ENCODE peak calls at places on chromosomes 3 and 15, in four cellular contexts. X, D, L and M are unnamed samples.

GRCh38 chr3:126352476-126353454 is 4.4 kb downstream of the KLF15 start:
- DNase-seq in X (no peak), D (peak; percentile 45), L (peak; percentile 48), M (peak; percentile 63)

GRCh38 chr15:70101459-70102113 is 3.9 kb upstream of the TLE3 start:
- DNase-seq in X (peak; percentile 94), D (peak; percentile 59), L (no peak), M (no peak)

GRCh38 chr15:60079210-60079609 is 75.1 kb downstream of the FOXB1 start:
- DNase-seq in X (no peak), D (no peak), L (no peak), M (no peak)

GRCh38 chr3:7086417-7086816 is 225.5 kb downstream of the GRM7 start:
- DNase-seq in X (no peak), D (no peak), L (no peak), M (no peak)

GRCh38 chr3:136141891-136142290 is 54.2 kb downstream of the MSL2 start:
- DNase-seq in X (peak; percentile 67), D (no peak), L (no peak), M (no peak)

GRCh38 chr3:71542548-71543370 is 40.8 kb downstream of the FOXP1 start:
- DNase-seq in X (peak; percentile 96), D (peak; percentile 68), L (peak; percentile 79), M (peak; percentile 87)

GRCh38 chr3:94066829-94067470 is 4.1 kb downstream of the NSUN3 start:
- DNase-seq in X (no peak), D (no peak), L (no peak), M (no peak)

GRCh38 chr3:121677141-121677540 is 16.4 kb upstream of the HCLS1 start:
- DNase-seq in X (no peak), D (no peak), L (no peak), M (no peak)

GRCh38 chr3:186544281-186544680 is at the start of gene CRYGS:
- DNase-seq in X (peak; percentile 9), D (no peak), L (no peak), M (no peak)

GRCh38 chr15:60020736-60021135 is 16.6 kb downstream of the FOXB1 start:
- DNase-seq in X (peak; percentile 19), D (no peak), L (no peak), M (no peak)

GRCh38 chr15:83248151-83248851 is 36.2 kb downstream of the BNC1 start:
- DNase-seq in X (peak; percentile 47), D (peak; percentile 76), L (no peak), M (no peak)

GRCh38 chr3:39196671-39197446 is 4.5 kb upstream of the XIRP1 start:
- DNase-seq in X (peak; percentile 16), D (no peak), L (no peak), M (no peak)

GRCh38 chr3:58049143-58049785 is 41.0 kb downstream of the FLNB start:
- DNase-seq in X (peak; percentile 96), D (no peak), L (peak; percentile 78), M (peak; percentile 47)

GRCh38 chr3:51813539-51813938 is 34.5 kb upstream of the IQCF6 start:
- DNase-seq in X (no peak), D (no peak), L (no peak), M (no peak)

GRCh38 chr3:156790141-156790540 is 36.0 kb upstream of the LEKR1 start:
- DNase-seq in X (peak; percentile 67), D (no peak), L (no peak), M (no peak)

GRCh38 chr15:58407366-58407765 is 24.4 kb upstream of the LIPC start:
- DNase-seq in X (no peak), D (no peak), L (no peak), M (no peak)

GRCh38 chr15:35170216-35170615 is 85.1 kb upstream of the NANOGP8 start:
- DNase-seq in X (peak; percentile 62), D (no peak), L (no peak), M (no peak)

GRCh38 chr3:135513106-135514063 is 452.1 kb upstream of the PPP2R3A start:
- DNase-seq in X (peak; percentile 64), D (no peak), L (no peak), M (no peak)

GRCh38 chr3:123353852-123354238 is 95.0 kb downstream of the ADCY5 start:
- DNase-seq in X (peak; percentile 71), D (no peak), L (no peak), M (no peak)

GRCh38 chr3:62592408-62592807 is 219.1 kb upstream of the FEZF2 start:
- DNase-seq in X (no peak), D (no peak), L (no peak), M (peak; percentile 35)

GRCh38 chr15:51163843-51164242 is 69.1 kb upstream of the TNFAIP8L3 start:
- DNase-seq in X (no peak), D (no peak), L (no peak), M (no peak)

GRCh38 chr3:39000008-39000450 is 51.7 kb downstream of the SCN11A start:
- DNase-seq in X (peak; percentile 58), D (no peak), L (no peak), M (no peak)

GRCh38 chr3:16848007-16848406 is 36.7 kb upstream of the PLCL2 start:
- DNase-seq in X (no peak), D (no peak), L (no peak), M (no peak)

GRCh38 chr3:43695443-43695842 is 4.7 kb downstream of the ABHD5 start:
- DNase-seq in X (peak; percentile 65), D (no peak), L (no peak), M (no peak)

GRCh38 chr3:186946756-186947375 is 16.5 kb downstream of the ST6GAL1 start:
- DNase-seq in X (no peak), D (no peak), L (no peak), M (no peak)

GRCh38 chr15:70241561-70242320 is 144.0 kb upstream of the TLE3 start:
- DNase-seq in X (no peak), D (no peak), L (peak; percentile 40), M (no peak)

GRCh38 chr3:158631986-158632385 is 12.3 kb upstream of the GFM1 start:
- DNase-seq in X (no peak), D (no peak), L (no peak), M (no peak)

GRCh38 chr3:110995461-110996226 is 76.0 kb upstream of the NECTIN3 start:
- DNase-seq in X (peak; percentile 61), D (no peak), L (no peak), M (no peak)

GRCh38 chr3:42192334-42193200 is 73.4 kb downstream of the CCK start:
- DNase-seq in X (peak; percentile 45), D (no peak), L (no peak), M (no peak)

GRCh38 chr15:95604634-95605036 is 725.9 kb upstream of the NR2F2 start:
- DNase-seq in X (peak; percentile 92), D (peak; percentile 30), L (no peak), M (no peak)

DNA sequence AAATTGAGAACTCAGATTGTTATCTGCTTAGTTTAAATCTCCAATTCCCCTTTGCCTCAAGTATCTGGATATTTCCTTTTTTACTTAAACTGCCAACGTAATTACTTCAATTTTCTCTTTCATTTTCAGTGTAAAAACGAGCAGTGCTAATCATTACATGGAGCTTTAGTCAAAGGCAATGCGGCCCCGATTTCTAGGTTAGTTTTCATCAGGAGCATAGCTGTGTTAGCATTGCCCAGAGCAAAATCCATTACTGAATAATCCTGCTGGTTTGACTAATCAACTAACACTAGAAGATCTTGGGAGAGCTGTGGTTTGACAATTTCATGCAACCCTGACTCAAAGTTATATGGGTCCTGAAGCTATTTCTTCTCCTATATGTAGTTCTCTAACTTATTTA is 46.2 kb downstream of the ZPLD1 start:
- DNase-seq in X (no peak), D (no peak), L (no peak), M (no peak)
- H3K4me3 ChIP-seq in X (no peak overlapping the region), D (no peak overlapping the region), L (peak overlapping the region; percentile 4), M (no peak overlapping the region)

DNA sequence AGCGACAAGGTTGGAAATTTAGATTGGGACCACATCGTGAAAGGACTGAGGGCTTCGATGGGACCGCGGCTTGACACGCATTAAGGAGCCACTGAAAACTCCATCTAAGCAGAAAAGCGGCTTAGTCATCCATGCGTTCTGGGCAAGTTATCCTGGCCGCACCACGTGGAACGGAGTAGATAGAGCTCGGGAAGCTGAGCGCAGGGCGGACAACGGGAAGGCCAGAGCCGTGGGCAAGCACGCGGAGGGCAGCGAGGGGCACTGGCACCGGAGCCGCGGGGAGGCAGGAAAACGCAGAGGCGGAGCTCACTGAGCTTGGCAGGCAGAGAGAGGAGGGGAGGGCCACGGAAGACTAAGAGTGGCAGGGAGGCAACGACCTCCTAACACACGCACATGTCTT is 61.3 kb upstream of the VGLL4 start:
- DNase-seq in X (peak; percentile 56), D (no peak), L (peak; percentile 54), M (no peak)
- H3K4me3 ChIP-seq in X (no peak overlapping the region), D (no peak overlapping the region), L (no peak overlapping the region), M (no peak overlapping the region)

DNA sequence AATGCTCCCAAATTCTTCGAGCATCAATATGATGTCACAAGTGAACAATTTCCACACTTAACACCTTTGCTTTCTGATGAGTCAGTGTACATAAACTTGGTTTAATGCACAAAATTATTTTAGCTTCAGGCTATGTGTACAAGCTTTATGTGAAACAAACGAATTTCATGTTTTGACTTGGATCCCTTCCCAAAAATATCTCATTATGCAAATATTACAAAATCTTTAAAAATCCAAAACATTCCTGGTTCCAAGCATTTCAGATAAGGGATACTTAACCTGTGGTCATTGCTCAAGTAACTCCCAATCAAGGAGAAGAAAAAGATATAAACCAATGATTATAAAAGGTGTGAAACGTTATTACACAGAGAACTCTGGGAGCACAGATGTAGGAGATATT is 25.2 kb downstream of the RAB5A start:
- DNase-seq in X (peak; percentile 58), D (no peak), L (no peak), M (no peak)
- H3K4me3 ChIP-seq in X (no peak overlapping the region), D (no peak overlapping the region), L (no peak overlapping the region), M (no peak overlapping the region)

GRCh38 chr3:132595036-132595435 is 2.0 kb upstream of the ACKR4 start:
- DNase-seq in X (peak; percentile 77), D (no peak), L (no peak), M (no peak)

GRCh38 chr3:132596816-132597433 is at the start of gene ACKR4:
- DNase-seq in X (no peak), D (no peak), L (no peak), M (no peak)

GRCh38 chr3:132598181-132598580 is 1.1 kb downstream of the ACKR4 start:
- DNase-seq in X (no peak), D (no peak), L (no peak), M (no peak)

GRCh38 chr3:132596326-132596725 is 744 bp upstream of the ACKR4 start:
- DNase-seq in X (no peak), D (no peak), L (no peak), M (no peak)

DNA sequence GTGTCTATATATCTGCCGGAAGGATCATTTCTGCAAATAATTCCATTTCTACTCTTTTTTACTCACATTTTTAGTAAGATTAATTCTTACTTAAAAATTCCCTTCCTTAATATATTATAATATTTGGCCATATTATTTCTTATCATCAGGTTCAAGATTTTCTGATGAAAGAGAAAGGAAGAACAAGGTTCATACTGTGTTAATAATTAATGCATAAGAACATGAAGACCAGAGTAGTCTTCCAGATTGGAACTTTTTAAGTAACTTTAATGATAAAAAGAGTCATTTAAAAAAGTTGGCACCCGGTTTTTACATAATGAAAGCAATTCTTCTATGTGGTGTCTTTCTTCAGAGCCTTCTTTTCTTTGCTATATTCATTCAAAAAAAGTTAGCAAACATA is 590 bp downstream of the ACKR4 start:
- DNase-seq in X (no peak), D (no peak), L (no peak), M (no peak)
- H3K4me3 ChIP-seq in X (no peak overlapping the region), D (no peak overlapping the region), L (peak overlapping the region; percentile 14), M (peak overlapping the region; percentile 2)